ENCODE peak calls at places on chromosomes 2 and 18, in eight cellular contexts. W is foreskin fibroblast, O is GM20000, Q is chondrocyte, C is EL, E is GM04504, Y is A549, H is amygdala. K is an unnamed sample.

GRCh38 chr2:17879137-17879912 is 858 bp downstream of the KCNS3 start:
- DNase-seq in H (no peak), W (peak; percentile 86), E (no peak), Q (no peak), C (peak; percentile 70), Y (peak; percentile 77), O (peak; percentile 52), K (peak; percentile 62)

GRCh38 chr2:175080479-175080878 is 75.3 kb upstream of the CHN1 start:
- DNase-seq in Q (no peak), E (no peak), H (no peak), W (no peak), O (no peak), Y (no peak), C (peak; percentile 7), K (no peak)

GRCh38 chr2:82139979-82140611 is 1835.5 kb upstream of the LRRTM1 start:
- DNase-seq in Y (no peak), O (no peak), H (no peak), E (no peak), W (no peak), Q (no peak), C (no peak), K (no peak)

GRCh38 chr2:37284386-37284785 is 40.2 kb downstream of the PRKD3 start:
- DNase-seq in Y (no peak), O (no peak), H (no peak), C (no peak), W (peak; percentile 76), Q (no peak), E (no peak), K (no peak)

GRCh38 chr2:170974304-170974993 is 45.4 kb downstream of the GORASP2 start:
- DNase-seq in E (no peak), W (peak; percentile 45), Y (no peak), Q (no peak), C (peak; percentile 41), O (peak; percentile 27), H (no peak), K (no peak)

GRCh38 chr2:85111819-85112281 is 21.3 kb upstream of the TCF7L1 start:
- DNase-seq in O (no peak), H (no peak), Q (no peak), W (peak; percentile 48), Y (no peak), C (peak; percentile 70), E (no peak), K (no peak)

GRCh38 chr18:62877448-62878221 is 162.3 kb downstream of the PHLPP1 start:
- DNase-seq in E (no peak), O (no peak), Y (peak; percentile 38), C (peak; percentile 85), H (no peak), Q (no peak), W (peak; percentile 57), K (no peak)

GRCh38 chr2:237165405-237166276 is 80.0 kb downstream of the COPS8 start:
- DNase-seq in H (no peak), E (no peak), O (no peak), W (peak; percentile 75), Y (peak; percentile 35), C (peak; percentile 52), Q (no peak), K (no peak)

GRCh38 chr18:33937270-33937816 is 287.4 kb downstream of the NOL4 start:
- DNase-seq in C (no peak), H (no peak), W (no peak), Y (no peak), O (no peak), Q (no peak), E (no peak), K (no peak)

GRCh38 chr2:841036-841435 is 109.6 kb upstream of the SNTG2 start:
- DNase-seq in Q (no peak), E (no peak), Y (no peak), C (no peak), O (no peak), W (no peak), H (no peak), K (no peak)

GRCh38 chr2:43302311-43303051 is 76.1 kb upstream of the ZFP36L2 start:
- DNase-seq in C (no peak), Q (no peak), W (no peak), H (no peak), Y (no peak), E (no peak), O (no peak), K (no peak)

GRCh38 chr18:8937695-8938094 is 164.8 kb upstream of the NDUFV2 start:
- DNase-seq in Q (no peak), O (no peak), H (no peak), W (no peak), Y (no peak), C (no peak), E (no peak), K (no peak)

GRCh38 chr2:42550870-42551269 is 17.6 kb upstream of the MTA3 start:
- DNase-seq in W (no peak), E (no peak), C (no peak), Q (no peak), H (no peak), Y (no peak), O (no peak), K (no peak)

GRCh38 chr2:11945139-11946126 is 199.0 kb downstream of the LPIN1 start:
- DNase-seq in O (no peak), C (peak; percentile 4), Q (no peak), W (peak; percentile 43), Y (no peak), H (no peak), E (no peak), K (no peak)

GRCh38 chr2:235793163-235793752 is 299.4 kb downstream of the AGAP1 start:
- DNase-seq in C (peak; percentile 23), O (no peak), Q (no peak), W (peak; percentile 24), Y (peak; percentile 25), E (no peak), H (no peak), K (no peak)

GRCh38 chr2:18266188-18266587 is 294.3 kb downstream of the RDH14 start:
- DNase-seq in O (peak; percentile 9), E (no peak), Y (no peak), H (no peak), C (no peak), Q (no peak), W (no peak), K (no peak)

GRCh38 chr2:39093208-39093898 is 27.5 kb downstream of the SOS1 start:
- DNase-seq in C (no peak), E (no peak), O (no peak), Q (no peak), Y (no peak), H (no peak), W (no peak), K (no peak)

GRCh38 chr2:43729775-43730174 is 44.1 kb upstream of the DYNC2LI1 start:
- DNase-seq in W (no peak), H (no peak), O (no peak), Y (no peak), E (no peak), C (no peak), Q (no peak), K (no peak)

GRCh38 chr2:12990523-12990922 is 273.8 kb downstream of the TRIB2 start:
- DNase-seq in Y (no peak), E (no peak), Q (no peak), C (no peak), W (no peak), O (no peak), H (no peak), K (no peak)

GRCh38 chr2:16123421-16123820 is 183.1 kb downstream of the MYCN start:
- DNase-seq in O (no peak), E (no peak), W (no peak), Q (no peak), H (no peak), C (no peak), Y (no peak), K (no peak)

GRCh38 chr2:62071126-62071598 is 124.8 kb upstream of the B3GNT2 start:
- DNase-seq in E (peak; percentile 49), Q (no peak), Y (no peak), H (no peak), C (peak; percentile 27), W (peak; percentile 67), O (no peak), K (no peak)

GRCh38 chr18:8479826-8480225 is 129.4 kb upstream of the RAB12 start:
- DNase-seq in H (no peak), C (no peak), O (no peak), E (no peak), Q (no peak), Y (no peak), W (no peak), K (no peak)

GRCh38 chr2:10300997-10301945 is 1.4 kb upstream of the HPCAL1 start:
- DNase-seq in W (no peak), Y (no peak), Q (no peak), H (no peak), O (no peak), C (no peak), E (no peak), K (no peak)

GRCh38 chr2:241274127-241274526 is 41.3 kb downstream of the HDLBP start:
- DNase-seq in C (no peak), Q (no peak), O (no peak), H (no peak), E (no peak), Y (peak; percentile 18), W (peak; percentile 21), K (no peak)

GRCh38 chr2:240432820-240433801 is 2.4 kb upstream of the GPC1 start:
- DNase-seq in Y (no peak), C (no peak), O (no peak), Q (peak; percentile 90), E (no peak), W (no peak), H (no peak), K (peak; percentile 12)

GRCh38 chr18:75433098-75433497 is 5.6 kb upstream of the SMIM21 start:
- DNase-seq in W (no peak), C (no peak), H (no peak), Y (no peak), O (no peak), Q (no peak), E (no peak), K (no peak)

GRCh38 chr2:101295895-101296294 is 12.6 kb downstream of the RNF149 start:
- DNase-seq in Y (no peak), Q (no peak), C (peak; percentile 85), E (no peak), H (no peak), O (no peak), W (peak; percentile 83), K (no peak)

GRCh38 chr2:38076250-38076709 is 329 bp upstream of the CYP1B1 start:
- DNase-seq in E (peak; percentile 43), H (no peak), Y (peak; percentile 93), W (peak; percentile 92), O (peak; percentile 84), C (peak; percentile 77), Q (no peak), K (peak; percentile 52)

GRCh38 chr18:59921384-59921891 is 21.6 kb downstream of the PMAIP1 start:
- DNase-seq in H (no peak), W (peak; percentile 52), Q (no peak), C (no peak), O (no peak), Y (no peak), E (no peak), K (no peak)

GRCh38 chr2:240930096-240930630 is 24.0 kb downstream of the CROCC2 start:
- DNase-seq in Q (peak; percentile 67), C (no peak), Y (no peak), H (no peak), W (no peak), E (no peak), O (no peak), K (peak; percentile 61)

GRCh38 chr18:43970656-43971055 is 693.4 kb upstream of the SYT4 start:
- DNase-seq in Y (no peak), C (peak; percentile 41), E (no peak), Q (no peak), O (no peak), W (peak; percentile 63), H (no peak), K (no peak)

GRCh38 chr2:71503827-71504226 is 50.5 kb downstream of the DYSF start:
- DNase-seq in E (no peak), Q (no peak), W (no peak), C (no peak), Y (no peak), O (no peak), H (no peak), K (no peak)

GRCh38 chr2:171248205-171248662 is 87.5 kb upstream of the TLK1 start:
- DNase-seq in O (peak; percentile 27), Y (no peak), Q (no peak), E (no peak), H (no peak), W (no peak), C (no peak), K (no peak)

GRCh38 chr2:40997362-40997761 is 545.5 kb upstream of the SLC8A1 start:
- DNase-seq in C (no peak), H (no peak), W (no peak), Y (no peak), O (no peak), E (no peak), Q (no peak), K (no peak)

K was measured in posterior cingulate gyrus.